ENCODE peak calls at places on chromosomes 2 and 18, in seven cellular contexts. Z, N, P, I, Y, T and V are unnamed samples.

GRCh38 chr18:29892960-29893558 is 1149.5 kb downstream of the DSC3 start:
- DNase-seq in Y (peak), P (no peak), I (no peak), N (no peak), T (peak), Z (no peak), V (no peak)

GRCh38 chr2:74379851-74380789 is at the start of gene DCTN1:
- DNase-seq in I (no peak), Y (peak), T (peak), P (no peak), Z (peak), N (no peak), V (peak)

GRCh38 chr2:216171043-216171442 is 61.9 kb downstream of the XRCC5 start:
- DNase-seq in N (no peak), Z (no peak), I (no peak), P (no peak), Y (no peak), T (no peak), V (no peak)

GRCh38 chr2:185208261-185208660 is 530.3 kb upstream of the FSIP2 start:
- DNase-seq in P (peak), Z (peak), T (peak), I (no peak), Y (peak), N (peak), V (peak)

GRCh38 chr2:67684991-67685390 is 287.9 kb downstream of the ETAA1 start:
- DNase-seq in P (no peak), I (no peak), Y (no peak), T (no peak), N (no peak), Z (no peak), V (no peak)

GRCh38 chr2:47015730-47016129 is 100.1 kb upstream of the MCFD2 start:
- DNase-seq in Z (no peak), T (no peak), I (no peak), P (no peak), Y (no peak), N (no peak), V (no peak)

GRCh38 chr2:217743407-217743806 is 259.4 kb downstream of the TNS1 start:
- DNase-seq in T (no peak), P (no peak), N (no peak), I (no peak), Z (no peak), Y (no peak), V (no peak)

GRCh38 chr18:13264986-13265900 is 46.7 kb downstream of the LDLRAD4 start:
- DNase-seq in N (no peak), T (no peak), Z (no peak), Y (no peak), I (no peak), P (no peak), V (no peak)

GRCh38 chr18:29060349-29060748 is 883.4 kb upstream of the CDH2 start:
- DNase-seq in I (no peak), Z (no peak), Y (no peak), T (no peak), P (no peak), N (no peak), V (no peak)

GRCh38 chr2:222301296-222301997 is 2.6 kb upstream of the PAX3 start:
- DNase-seq in I (no peak), T (no peak), Z (no peak), N (no peak), Y (no peak), P (no peak), V (no peak)

GRCh38 chr18:49175071-49175470 is 224.3 kb upstream of the SMAD7 start:
- DNase-seq in Z (no peak), T (no peak), N (no peak), P (no peak), I (no peak), Y (no peak), V (no peak)

GRCh38 chr2:11305958-11306357 is 38.5 kb downstream of the ROCK2 start:
- DNase-seq in Y (no peak), P (no peak), Z (no peak), T (no peak), N (no peak), I (no peak), V (no peak)

GRCh38 chr2:205775091-205775876 is 93.0 kb downstream of the NRP2 start:
- DNase-seq in Z (no peak), T (peak), N (no peak), I (no peak), P (no peak), Y (no peak), V (no peak)

GRCh38 chr18:5075297-5075696 is 121.8 kb downstream of the AKAIN1 start:
- DNase-seq in T (no peak), Z (no peak), N (no peak), I (no peak), Y (no peak), P (no peak), V (no peak)

GRCh38 chr18:48218285-48219022 is 190.7 kb downstream of the ZBTB7C start:
- DNase-seq in N (no peak), T (no peak), I (no peak), Y (no peak), P (no peak), Z (no peak), V (no peak)

GRCh38 chr2:225182126-225182525 is 139.9 kb upstream of the DOCK10 start:
- DNase-seq in Y (no peak), I (no peak), T (no peak), P (peak), N (no peak), Z (no peak), V (no peak)

GRCh38 chr2:183542593-183542992 is 418.4 kb downstream of the NUP35 start:
- DNase-seq in T (no peak), I (no peak), N (no peak), Z (no peak), P (no peak), Y (no peak), V (no peak)

GRCh38 chr18:76827205-76827885 is 5.0 kb downstream of the ZNF236 start:
- DNase-seq in I (no peak), Y (no peak), P (no peak), T (no peak), Z (no peak), N (no peak), V (no peak)

GRCh38 chr2:159904127-159904564 is 106.1 kb upstream of the CD302 start:
- DNase-seq in P (no peak), N (no peak), T (no peak), Y (no peak), I (no peak), Z (no peak), V (no peak)

GRCh38 chr2:26850002-26850431 is 2.1 kb downstream of the DPYSL5 start:
- DNase-seq in Y (no peak), I (no peak), P (no peak), Z (no peak), T (no peak), N (no peak), V (no peak)

GRCh38 chr2:225479386-225479785 is 79.9 kb downstream of the NYAP2 start:
- DNase-seq in T (no peak), N (no peak), Y (no peak), I (no peak), P (no peak), Z (no peak), V (no peak)

GRCh38 chr2:64730551-64731305 is 77.0 kb upstream of the SERTAD2 start:
- DNase-seq in T (peak), N (no peak), Z (peak), P (no peak), Y (peak), I (peak), V (peak)

GRCh38 chr2:5482929-5483331 is 209.3 kb upstream of the SOX11 start:
- DNase-seq in P (no peak), I (no peak), Y (no peak), Z (no peak), T (no peak), N (no peak), V (no peak)

GRCh38 chr2:25082002-25082622 is 40.2 kb downstream of the EFR3B start:
- DNase-seq in Y (no peak), I (no peak), Z (no peak), N (no peak), T (no peak), P (no peak), V (no peak)
- TF ChIP-seq JUND in Y (no peak), I (no peak), Z (no peak), N (no peak), T (no peak), P (no peak), V (no peak)

DNA sequence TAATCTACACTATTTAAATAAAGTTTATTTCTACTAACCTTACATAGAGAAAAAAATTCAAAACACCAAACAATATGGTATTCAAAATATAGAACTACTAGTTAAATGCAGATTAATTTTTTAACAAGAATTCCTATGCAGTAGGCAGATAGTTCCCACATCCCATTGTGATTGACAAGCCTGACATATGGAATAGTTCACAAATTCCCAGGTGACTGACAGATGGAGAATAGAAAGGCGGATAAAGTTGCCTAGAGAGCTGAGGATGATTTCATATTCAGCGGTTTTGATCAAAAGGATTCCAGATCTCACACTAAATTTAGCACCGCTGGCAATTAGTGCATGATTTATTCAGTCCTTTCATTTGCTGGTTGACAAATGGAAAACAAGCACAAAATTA is 733.8 kb upstream of the POU3F3 start:
- DNase-seq in N (no peak), Z (no peak), T (no peak), P (no peak), Y (no peak), I (no peak), V (no peak)
- TF ChIP-seq JUND in N (no peak), Z (no peak), T (no peak), P (no peak), Y (no peak), I (no peak), V (no peak)

GRCh38 chr2:226800941-226801784 is 1.5 kb upstream of the IRS1 start:
- DNase-seq in N (no peak), I (peak), Z (peak), P (no peak), T (peak), Y (no peak), V (peak)
- TF ChIP-seq JUND in N (no peak), I (no peak), Z (no peak), P (no peak), T (no peak), Y (no peak), V (no peak)

GRCh38 chr2:60875520-60875919 is 5.9 kb upstream of the REL start:
- DNase-seq in P (no peak), Z (no peak), Y (no peak), T (no peak), I (no peak), N (no peak), V (no peak)
- TF ChIP-seq JUND in P (no peak), Z (no peak), Y (no peak), T (no peak), I (no peak), N (no peak), V (no peak)

GRCh38 chr2:169819106-169819505 is 5.6 kb downstream of the METTL5 start:
- DNase-seq in P (no peak), T (no peak), Z (no peak), I (no peak), Y (no peak), N (no peak), V (no peak)
- TF ChIP-seq JUND in P (no peak), T (no peak), Z (no peak), I (no peak), Y (no peak), N (no peak), V (no peak)

DNA sequence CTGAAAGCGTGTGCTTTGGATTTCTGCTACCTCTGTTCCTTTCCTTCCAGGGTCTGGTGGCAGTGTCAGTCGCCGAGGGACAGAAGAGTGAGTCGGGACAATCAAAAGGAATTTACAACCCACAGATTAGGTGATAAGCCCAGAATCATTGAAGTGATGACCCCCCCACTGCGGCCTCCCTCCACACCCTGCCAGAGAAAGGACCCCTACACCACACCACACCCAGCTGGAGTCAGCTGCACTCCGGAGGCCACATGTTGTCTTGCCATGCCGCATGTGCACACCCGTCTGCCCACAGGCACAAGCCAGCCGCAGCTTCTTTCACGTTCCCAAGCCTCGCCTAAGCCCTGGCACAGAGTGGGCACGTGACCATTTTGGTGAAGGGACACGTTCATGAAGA is 366.8 kb upstream of the SALL3 start:
- DNase-seq in Y (no peak), I (no peak), Z (no peak), N (no peak), P (no peak), T (no peak), V (no peak)
- TF ChIP-seq JUND in Y (no peak), I (no peak), Z (no peak), N (no peak), P (no peak), T (no peak), V (no peak)

GRCh38 chr2:100262555-100263320 is 59.6 kb downstream of the LONRF2 start:
- DNase-seq in P (no peak), N (peak), I (no peak), Y (peak), Z (peak), T (peak), V (peak)
- TF ChIP-seq JUND in P (no peak), N (no peak), I (no peak), Y (no peak), Z (no peak), T (no peak), V (no peak)

GRCh38 chr2:119683074-119683716 is 4.2 kb downstream of the TMEM177 start:
- DNase-seq in N (no peak), P (no peak), T (no peak), I (no peak), Y (no peak), Z (no peak), V (no peak)
- TF ChIP-seq JUND in N (no peak), P (no peak), T (no peak), I (no peak), Y (no peak), Z (no peak), V (no peak)